ENCODE peak calls at places on chromosomes 11 and 22, in ten cellular contexts. X is body of pancreas; S is left lung; P is right atrium auricular region; L is uterus; M is CD4-positive, CD25-positive, alpha-beta regulatory T cell; Y is BE2C; V is neural progenitor cell; U is CD8-positive, alpha-beta T cell; Q is naive thymus-derived CD4-positive, alpha-beta T cell. A is an unnamed sample. For H3K9me3, the result is how much of the 10 kb centered on the place peaks cover.

GRCh38 chr11:121687961-121688566 is 235.3 kb upstream of the SORL1-AS1 start:
- DNase-seq in X (no peak), S (no peak), P (no peak), L (no peak), M (no peak), Y (no peak), V (peak), U (no peak), Q (no peak), A (no peak)

GRCh38 chr22:46233231-46233630 is 16.9 kb downstream of the CDPF1 start:
- DNase-seq in X (peak), S (peak), P (no peak), L (no peak), M (no peak), Y (peak), V (no peak), U (no peak), Q (no peak), A (no peak)

GRCh38 chr11:86798988-86799387 is 1.4 kb upstream of the PRSS23 start:
- DNase-seq in X (no peak), S (no peak), P (no peak), L (peak), M (no peak), Y (no peak), V (no peak), U (no peak), Q (no peak), A (no peak)

GRCh38 chr11:27217948-27218410 is 145.0 kb downstream of the CCDC34 start:
- DNase-seq in X (peak), S (no peak), P (no peak), L (no peak), M (no peak), Y (no peak), V (no peak), U (no peak), Q (no peak), A (no peak)

GRCh38 chr11:46202696-46203391 is 74.6 kb upstream of the CREB3L1 start:
- DNase-seq in X (no peak), S (no peak), P (no peak), L (no peak), M (no peak), Y (no peak), V (no peak), U (no peak), Q (no peak), A (no peak)

GRCh38 chr11:113248702-113249490 is 65.5 kb upstream of the TTC12 start:
- DNase-seq in X (no peak), S (no peak), P (no peak), L (no peak), M (peak), Y (no peak), V (no peak), U (no peak), Q (no peak), A (no peak)

GRCh38 chr11:44626645-44627044 is 61.2 kb downstream of the CD82 start:
- DNase-seq in X (no peak), S (no peak), P (peak), L (peak), M (no peak), Y (no peak), V (no peak), U (no peak), Q (no peak), A (no peak)

GRCh38 chr22:20125201-20126174 is 6.1 kb upstream of the ZDHHC8 start:
- DNase-seq in X (no peak), S (no peak), P (no peak), L (no peak), M (no peak), Y (no peak), V (no peak), U (no peak), Q (no peak), A (no peak)

GRCh38 chr22:49725516-49725915 is 102.2 kb downstream of the BRD1 start:
- DNase-seq in X (no peak), S (no peak), P (peak), L (no peak), M (no peak), Y (no peak), V (no peak), U (no peak), Q (no peak), A (no peak)

GRCh38 chr11:6418199-6418957 is 516 bp downstream of the APBB1 start:
- DNase-seq in X (peak), S (no peak), P (no peak), L (no peak), M (no peak), Y (peak), V (peak), U (no peak), Q (no peak), A (no peak)

GRCh38 chr11:109939176-109939810 is 153.9 kb upstream of the ZC3H12C start:
- DNase-seq in X (peak), S (no peak), P (no peak), L (no peak), M (peak), Y (peak), V (peak), U (no peak), Q (no peak), A (no peak)

GRCh38 chr11:27716850-27717249 is 16.6 kb upstream of the BDNF start:
- DNase-seq in X (no peak), S (no peak), P (no peak), L (no peak), M (no peak), Y (no peak), V (peak), U (no peak), Q (no peak), A (no peak)

GRCh38 chr11:78365381-78365792 is 52.2 kb downstream of the GAB2 start:
- DNase-seq in X (no peak), S (no peak), P (no peak), L (no peak), M (no peak), Y (no peak), V (peak), U (no peak), Q (no peak), A (no peak)

GRCh38 chr11:46560300-46561025 is 33.4 kb downstream of the AMBRA1 start:
- DNase-seq in X (no peak), S (no peak), P (no peak), L (no peak), M (peak), Y (no peak), V (no peak), U (no peak), Q (peak), A (no peak)

GRCh38 chr11:44192015-44192380 is 96.5 kb downstream of the EXT2 start:
- DNase-seq in X (no peak), S (no peak), P (no peak), L (no peak), M (no peak), Y (no peak), V (no peak), U (no peak), Q (no peak), A (no peak)

GRCh38 chr11:121467965-121468364 is 15.2 kb upstream of the SORL1-AS1 start:
- DNase-seq in X (no peak), S (peak), P (no peak), L (peak), M (peak), Y (no peak), V (no peak), U (peak), Q (peak), A (peak)

GRCh38 chr22:17043521-17043920 is 35.5 kb upstream of the GAB4 start:
- DNase-seq in X (no peak), S (no peak), P (no peak), L (no peak), M (no peak), Y (no peak), V (no peak), U (no peak), Q (no peak), A (no peak)

GRCh38 chr22:40276877-40277823 is 69.2 kb upstream of the ADSL start:
- DNase-seq in X (peak), S (no peak), P (no peak), L (no peak), M (no peak), Y (no peak), V (no peak), U (no peak), Q (no peak), A (no peak)

GRCh38 chr11:77066229-77067023 is at the start of gene CAPN5:
- DNase-seq in X (peak), S (peak), P (peak), L (peak), M (peak), Y (peak), V (peak), U (peak), Q (peak), A (peak)

GRCh38 chr11:59097113-59097708 is 9.8 kb upstream of the FAM111B start:
- DNase-seq in X (peak), S (no peak), P (peak), L (peak), M (peak), Y (peak), V (peak), U (peak), Q (peak), A (peak)

GRCh38 chr11:14892577-14892976 is 546 bp upstream of the CYP2R1 start:
- DNase-seq in X (no peak), S (no peak), P (no peak), L (no peak), M (no peak), Y (no peak), V (no peak), U (no peak), Q (no peak), A (no peak)

GRCh38 chr11:11409224-11409623 is 56.2 kb upstream of the CSNK2A3 start:
- DNase-seq in X (no peak), S (no peak), P (no peak), L (no peak), M (no peak), Y (no peak), V (no peak), U (no peak), Q (no peak), A (no peak)

GRCh38 chr22:30036656-30037055 is 43.6 kb upstream of the HORMAD2 start:
- DNase-seq in X (no peak), S (no peak), P (no peak), L (no peak), M (no peak), Y (no peak), V (no peak), U (no peak), Q (no peak), A (no peak)

GRCh38 chr11:123145220-123145619 is 49.8 kb downstream of the CLMP start:
- DNase-seq in X (peak), S (peak), P (no peak), L (no peak), M (no peak), Y (peak), V (no peak), U (no peak), Q (no peak), A (no peak)

GRCh38 chr22:39820266-39820665 is 73.3 kb downstream of the ENTHD1 start:
- DNase-seq in X (no peak), S (no peak), P (no peak), L (no peak), M (no peak), Y (no peak), V (no peak), U (no peak), Q (no peak), A (no peak)

GRCh38 chr11:78050964-78051831 is 12.5 kb upstream of the THRSP start:
- DNase-seq in X (no peak), S (no peak), P (no peak), L (no peak), M (no peak), Y (no peak), V (no peak), U (no peak), Q (no peak), A (no peak)

GRCh38 chr22:37254206-37254866 is 10.3 kb upstream of the RAC2 start:
- DNase-seq in X (no peak), S (peak), P (no peak), L (no peak), M (no peak), Y (no peak), V (no peak), U (no peak), Q (no peak), A (no peak)

GRCh38 chr11:7538466-7539454 is 25.0 kb downstream of the PPFIBP2 start:
- DNase-seq in X (no peak), S (no peak), P (no peak), L (no peak), M (no peak), Y (no peak), V (peak), U (no peak), Q (no peak), A (no peak)

GRCh38 chr11:7905961-7906429 is 25.1 kb downstream of the OR10A6 start:
- DNase-seq in X (no peak), S (peak), P (no peak), L (no peak), M (no peak), Y (no peak), V (peak), U (no peak), Q (no peak), A (no peak)

GRCh38 chr11:113159967-113160621 is 154.3 kb upstream of the TTC12 start:
- DNase-seq in X (no peak), S (no peak), P (peak), L (peak), M (no peak), Y (peak), V (peak), U (no peak), Q (no peak), A (no peak)

GRCh38 chr22:31259798-31260473 is 32.4 kb downstream of the PIK3IP1 start:
- DNase-seq in X (no peak), S (no peak), P (no peak), L (no peak), M (no peak), Y (no peak), V (no peak), U (no peak), Q (no peak), A (no peak)

GRCh38 chr11:27234043-27234668 is 128.9 kb downstream of the CCDC34 start:
- DNase-seq in X (no peak), S (no peak), P (peak), L (peak), M (no peak), Y (no peak), V (peak), U (no peak), Q (no peak), A (no peak)

GRCh38 chr11:130908770-130909625 is 7.3 kb downstream of the SNX19 start:
- DNase-seq in X (no peak), S (no peak), P (no peak), L (no peak), M (no peak), Y (no peak), V (no peak), U (no peak), Q (no peak), A (no peak)

GRCh38 chr11:59078435-59078834 is 7.7 kb upstream of the GLYATL1B start:
- DNase-seq in X (no peak), S (no peak), P (no peak), L (no peak), M (no peak), Y (no peak), V (no peak), U (no peak), Q (no peak), A (no peak)

GRCh38 chr22:27514612-27515011 is 286.9 kb downstream of the MN1 start:
- DNase-seq in X (no peak), S (no peak), P (peak), L (no peak), M (no peak), Y (no peak), V (no peak), U (no peak), Q (no peak), A (no peak)

GRCh38 chr22:42066133-42066761 is 4.4 kb downstream of the NAGA start:
- DNase-seq in X (no peak), S (no peak), P (peak), L (no peak), M (no peak), Y (no peak), V (no peak), U (peak), Q (no peak), A (no peak)

GRCh38 chr11:85950317-85951048 is 95.3 kb downstream of the CCDC83 start:
- DNase-seq in X (no peak), S (no peak), P (no peak), L (no peak), M (no peak), Y (no peak), V (no peak), U (no peak), Q (no peak), A (no peak)

GRCh38 chr11:1039481-1040427 is 3.2 kb upstream of the MUC6 start:
- DNase-seq in X (peak), S (no peak), P (no peak), L (no peak), M (no peak), Y (no peak), V (no peak), U (no peak), Q (no peak), A (no peak)

GRCh38 chr22:29689872-29690213 is 30.0 kb upstream of the CABP7 start:
- DNase-seq in X (peak), S (peak), P (no peak), L (peak), M (peak), Y (peak), V (peak), U (no peak), Q (no peak), A (no peak)

GRCh38 chr22:47605441-47605840 is 843.0 kb downstream of the TBC1D22A start:
- DNase-seq in X (no peak), S (no peak), P (no peak), L (no peak), M (no peak), Y (no peak), V (no peak), U (no peak), Q (no peak), A (no peak)
- H3K9me3 ChIP-seq in X (under half), S (under half), P (under half), L (under half), M (under half), Y (under half), V (under half), U (under half), Q (under half), A (under half)

DNA sequence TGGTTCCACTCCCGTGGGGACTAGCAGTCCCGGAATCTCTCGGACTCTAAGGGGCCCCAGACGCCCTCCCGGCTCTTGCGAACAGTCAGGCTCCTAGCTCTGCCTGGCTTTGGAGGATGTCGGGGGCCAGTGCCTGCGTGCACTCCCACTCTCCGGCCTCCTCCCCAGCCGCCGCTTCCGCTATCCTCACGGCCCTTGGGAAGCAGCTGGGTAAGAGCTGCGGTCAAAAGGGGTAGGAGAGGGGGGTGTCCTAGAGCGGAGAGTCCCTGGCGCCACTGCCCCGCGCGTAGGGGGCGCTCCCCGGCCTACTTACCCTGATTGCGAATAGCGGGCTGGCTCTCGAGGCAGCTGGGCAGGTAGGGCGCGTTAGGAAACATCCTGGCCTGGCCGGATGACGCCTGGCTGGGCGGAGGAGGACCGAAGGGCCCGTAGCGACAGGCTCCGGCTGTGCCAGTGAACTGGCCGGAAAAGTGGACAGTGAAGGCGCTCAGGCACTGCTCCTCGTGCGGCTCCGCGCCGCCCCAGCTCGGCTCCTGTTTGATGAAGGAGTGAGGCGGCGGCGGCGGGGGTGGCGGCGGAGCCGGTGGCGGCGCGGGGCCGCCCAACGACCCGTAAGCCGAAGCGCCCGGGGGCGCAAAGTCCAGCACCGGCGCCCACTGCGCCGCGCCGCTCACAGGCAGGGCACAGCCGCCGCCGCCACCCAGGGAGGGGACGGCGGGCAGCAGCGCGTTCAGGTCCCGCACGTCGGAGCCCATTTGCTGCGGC is 770 bp downstream of the WT1 start:
- DNase-seq in X (no peak), S (no peak), P (no peak), L (peak), M (no peak), Y (peak), V (peak), U (no peak), Q (no peak), A (no peak)
- H3K9me3 ChIP-seq in X (under half), S (under half), P (under half), L (under half), M (under half), Y (under half), V (under half), U (under half), Q (under half), A (under half)

GRCh38 chr11:114621072-114621471 is 25.5 kb upstream of the NXPE4 start:
- DNase-seq in X (no peak), S (no peak), P (no peak), L (no peak), M (no peak), Y (no peak), V (no peak), U (no peak), Q (no peak), A (no peak)

GRCh38 chr11:114622858-114623257 is 27.3 kb upstream of the NXPE4 start:
- DNase-seq in X (no peak), S (no peak), P (no peak), L (no peak), M (no peak), Y (no peak), V (no peak), U (no peak), Q (no peak), A (no peak)

GRCh38 chr11:114623720-114624119 is 28.1 kb upstream of the NXPE4 start:
- DNase-seq in X (no peak), S (no peak), P (no peak), L (no peak), M (no peak), Y (no peak), V (no peak), U (no peak), Q (no peak), A (no peak)

GRCh38 chr11:114624455-114625207 is 29.0 kb upstream of the NXPE4 start:
- DNase-seq in X (no peak), S (no peak), P (no peak), L (no peak), M (no peak), Y (no peak), V (no peak), U (no peak), Q (no peak), A (no peak)

DNA sequence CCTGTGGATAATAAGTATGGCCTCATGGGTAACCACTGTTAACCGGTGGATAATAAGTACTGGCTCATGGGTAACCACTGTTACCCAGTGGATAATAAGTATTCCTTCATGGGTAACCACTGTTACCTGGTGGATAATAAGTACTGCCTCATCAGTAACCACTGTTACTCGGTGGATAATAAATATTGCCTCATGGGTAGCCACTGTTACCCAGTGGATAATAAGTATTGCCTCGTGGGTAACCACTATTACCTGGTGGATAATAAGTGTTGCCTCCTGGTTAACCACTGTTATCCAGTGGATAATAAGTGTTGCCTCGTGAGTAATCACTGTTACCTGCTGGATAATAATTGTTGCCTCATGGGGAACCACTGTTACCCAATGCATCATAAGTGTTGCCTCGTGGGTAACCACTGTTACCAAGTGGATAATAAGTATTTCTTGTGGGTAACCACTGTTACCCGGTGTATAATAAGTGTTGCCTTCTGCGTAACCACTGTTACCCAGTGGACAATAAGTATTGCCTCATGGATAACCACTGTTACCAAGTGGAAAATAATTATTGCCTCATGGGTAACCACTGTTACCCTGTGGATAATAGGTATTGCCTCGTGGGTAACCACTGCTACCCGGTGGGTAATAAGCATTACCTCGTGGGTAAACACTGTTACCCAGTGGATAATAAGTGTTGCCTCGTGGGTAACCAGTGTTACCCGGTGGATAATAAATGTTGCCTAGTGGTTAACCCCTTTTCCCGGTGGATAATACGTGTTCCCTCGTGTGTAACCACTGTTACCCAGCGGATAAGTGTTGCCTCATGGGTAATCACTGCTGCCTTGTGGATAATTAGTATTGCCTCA is 26.6 kb upstream of the NXPE4 start:
- DNase-seq in X (no peak), S (no peak), P (no peak), L (no peak), M (no peak), Y (no peak), V (no peak), U (no peak), Q (no peak), A (no peak)
- H3K9me3 ChIP-seq in X (under half), S (half or more), P (under half), L (under half), M (under half), Y (under half), V (under half), U (under half), Q (under half), A (under half)

DNA sequence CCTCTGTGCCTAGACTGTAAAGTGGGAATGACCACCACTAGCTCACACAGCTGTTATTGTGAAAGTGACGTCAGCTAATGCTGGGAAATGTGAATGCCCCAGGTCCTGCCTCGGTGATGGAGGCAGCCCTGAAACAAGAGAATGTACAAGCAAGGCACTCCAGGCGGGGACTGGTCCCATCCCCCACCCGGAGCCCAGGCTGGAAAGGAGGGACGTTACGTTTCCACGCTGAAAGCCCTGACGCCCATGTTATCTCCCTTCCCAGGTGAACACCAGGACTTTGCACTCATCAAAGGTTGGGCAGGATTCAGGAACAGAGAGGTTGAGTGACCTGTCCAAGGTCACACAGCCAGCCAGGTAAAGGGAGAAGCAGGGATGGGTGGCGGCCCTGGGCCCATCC is 784 bp downstream of the SULT4A1 start:
- DNase-seq in X (no peak), S (peak), P (no peak), L (no peak), M (no peak), Y (no peak), V (no peak), U (no peak), Q (no peak), A (no peak)
- H3K9me3 ChIP-seq in X (under half), S (under half), P (under half), L (under half), M (under half), Y (under half), V (under half), U (under half), Q (under half), A (under half)